ENCODE peak calls at places on chromosomes 13 and 19, in seven cellular contexts. One of them, this sample, is unnamed.

GRCh38 chr19:58059003-58059671 is at the start of gene ZNF135:
- DNase-seq in NCI-H1417: peak; percentile 2
- DNase-seq in KBM-7: no peak
- DNase-seq in activated CD4-positive, CD25-positive, alpha-beta regulatory T cell: peak; percentile 51
- DNase-seq in cardiac muscle cell: peak; percentile 94
- DNase-seq in spleen: peak; percentile 89
- DNase-seq in anterior cingulate cortex: peak; percentile 84
- DNase-seq in this sample: peak; percentile 36

GRCh38 chr13:78121459-78122348 is 203.1 kb upstream of the EDNRB start:
- DNase-seq in NCI-H1417: peak; percentile 31
- DNase-seq in KBM-7: peak; percentile 65
- DNase-seq in activated CD4-positive, CD25-positive, alpha-beta regulatory T cell: no peak
- DNase-seq in cardiac muscle cell: peak; percentile 81
- DNase-seq in spleen: no peak
- DNase-seq in anterior cingulate cortex: no peak
- DNase-seq in this sample: peak; percentile 26

GRCh38 chr19:55305491-55305890 is 19.6 kb downstream of the TMEM150B start:
- DNase-seq in NCI-H1417: peak; percentile 16
- DNase-seq in KBM-7: peak; percentile 45
- DNase-seq in activated CD4-positive, CD25-positive, alpha-beta regulatory T cell: peak; percentile 18
- DNase-seq in cardiac muscle cell: peak; percentile 34
- DNase-seq in spleen: no peak
- DNase-seq in anterior cingulate cortex: no peak
- DNase-seq in this sample: no peak

GRCh38 chr13:68019901-68020300 is 789.8 kb upstream of the PCDH9 start:
- DNase-seq in NCI-H1417: no peak
- DNase-seq in KBM-7: no peak
- DNase-seq in activated CD4-positive, CD25-positive, alpha-beta regulatory T cell: no peak
- DNase-seq in cardiac muscle cell: no peak
- DNase-seq in spleen: no peak
- DNase-seq in anterior cingulate cortex: no peak
- DNase-seq in this sample: no peak

GRCh38 chr19:7355151-7355845 is 6.6 kb downstream of the ARHGEF18 start:
- DNase-seq in NCI-H1417: no peak
- DNase-seq in KBM-7: no peak
- DNase-seq in activated CD4-positive, CD25-positive, alpha-beta regulatory T cell: no peak
- DNase-seq in cardiac muscle cell: peak; percentile 51
- DNase-seq in spleen: peak; percentile 77
- DNase-seq in anterior cingulate cortex: no peak
- DNase-seq in this sample: no peak

GRCh38 chr13:23140492-23140891 is 40.3 kb upstream of the SGCG start:
- DNase-seq in NCI-H1417: no peak
- DNase-seq in KBM-7: no peak
- DNase-seq in activated CD4-positive, CD25-positive, alpha-beta regulatory T cell: no peak
- DNase-seq in cardiac muscle cell: no peak
- DNase-seq in spleen: no peak
- DNase-seq in anterior cingulate cortex: no peak
- DNase-seq in this sample: no peak

GRCh38 chr13:106155411-106155810 is 380.1 kb downstream of the EFNB2 start:
- DNase-seq in NCI-H1417: no peak
- DNase-seq in KBM-7: no peak
- DNase-seq in activated CD4-positive, CD25-positive, alpha-beta regulatory T cell: no peak
- DNase-seq in cardiac muscle cell: no peak
- DNase-seq in spleen: no peak
- DNase-seq in anterior cingulate cortex: no peak
- DNase-seq in this sample: no peak

GRCh38 chr13:43991773-43992201 is 112.1 kb downstream of the LACC1 start:
- DNase-seq in NCI-H1417: no peak
- DNase-seq in KBM-7: no peak
- DNase-seq in activated CD4-positive, CD25-positive, alpha-beta regulatory T cell: no peak
- DNase-seq in cardiac muscle cell: no peak
- DNase-seq in spleen: no peak
- DNase-seq in anterior cingulate cortex: no peak
- DNase-seq in this sample: no peak

GRCh38 chr19:41701401-41702075 is 6.9 kb upstream of the CEACAM5 start:
- DNase-seq in NCI-H1417: peak; percentile 12
- DNase-seq in KBM-7: peak; percentile 69
- DNase-seq in activated CD4-positive, CD25-positive, alpha-beta regulatory T cell: no peak
- DNase-seq in cardiac muscle cell: no peak
- DNase-seq in spleen: peak; percentile 51
- DNase-seq in anterior cingulate cortex: no peak
- DNase-seq in this sample: peak; percentile 6

GRCh38 chr13:106230450-106230849 is 305.0 kb downstream of the EFNB2 start:
- DNase-seq in NCI-H1417: no peak
- DNase-seq in KBM-7: no peak
- DNase-seq in activated CD4-positive, CD25-positive, alpha-beta regulatory T cell: no peak
- DNase-seq in cardiac muscle cell: peak; percentile 29
- DNase-seq in spleen: no peak
- DNase-seq in anterior cingulate cortex: no peak
- DNase-seq in this sample: no peak

GRCh38 chr13:99290890-99291289 is 16.3 kb downstream of the GPR183 start:
- DNase-seq in NCI-H1417: no peak
- DNase-seq in KBM-7: no peak
- DNase-seq in activated CD4-positive, CD25-positive, alpha-beta regulatory T cell: no peak
- DNase-seq in cardiac muscle cell: no peak
- DNase-seq in spleen: no peak
- DNase-seq in anterior cingulate cortex: no peak
- DNase-seq in this sample: no peak

GRCh38 chr19:28575816-28576215 is 637.1 kb downstream of the UQCRFS1 start:
- DNase-seq in NCI-H1417: no peak
- DNase-seq in KBM-7: no peak
- DNase-seq in activated CD4-positive, CD25-positive, alpha-beta regulatory T cell: no peak
- DNase-seq in cardiac muscle cell: no peak
- DNase-seq in spleen: no peak
- DNase-seq in anterior cingulate cortex: no peak
- DNase-seq in this sample: no peak

GRCh38 chr19:47243364-47243775 is 12.4 kb upstream of the BBC3 start:
- DNase-seq in NCI-H1417: no peak
- DNase-seq in KBM-7: no peak
- DNase-seq in activated CD4-positive, CD25-positive, alpha-beta regulatory T cell: no peak
- DNase-seq in cardiac muscle cell: no peak
- DNase-seq in spleen: no peak
- DNase-seq in anterior cingulate cortex: no peak
- DNase-seq in this sample: no peak

This sample was measured in GF-D8.